ENCODE peak calls at places on chromosomes 4 and X, in nine cellular contexts. M is NCI-H1105; Y is stimulated activated CD4-positive, alpha-beta T cell treated with anti-CD3 and anti-CD28 coated beads, Interleukin-12 subunit alpha, Interleukin-12 subunit beta, amount 100 ng/mL, for 24 hours; A is fibroblast of lung; E is naive thymus-derived CD8-positive, alpha-beta T cell; W is heart right ventricle; F is choroid plexus epithelial cell; N is NCI-H2029 treated with DMSO at 0.1 percent for 48 hours; B is astrocyte of the spinal cord. V is an unnamed sample.

GRCh38 chr4:138190452-138190858 is 51.7 kb downstream of the SLC7A11 start:
- DNase-seq in Y (no peak), N (no peak), A (no peak), F (no peak), E (no peak), M (no peak), B (no peak), W (no peak), V (no peak)

GRCh38 chr4:74930166-74930565 is 2.8 kb upstream of the PARM1 start:
- DNase-seq in N (no peak), M (no peak), E (no peak), B (no peak), W (no peak), F (no peak), A (no peak), Y (no peak), V (no peak)

GRCh38 chr4:146522862-146523205 is 1.1 kb upstream of the SLC10A7 start:
- DNase-seq in B (peak), F (peak), A (peak), E (no peak), N (no peak), W (no peak), M (no peak), Y (no peak), V (no peak)

GRCh38 chr4:147683172-147683571 is 791 bp downstream of the PRMT9 start:
- DNase-seq in F (peak), B (peak), M (no peak), E (no peak), N (no peak), A (peak), W (no peak), Y (no peak), V (no peak)

GRCh38 chr4:71004281-71004851 is 10.9 kb downstream of the DCK start:
- DNase-seq in F (no peak), B (no peak), W (no peak), E (peak), N (no peak), Y (no peak), A (no peak), M (no peak), V (no peak)

GRCh38 chr4:145716661-145717200 is 36.8 kb downstream of the C4orf51 start:
- DNase-seq in Y (no peak), A (no peak), W (no peak), M (no peak), E (no peak), N (no peak), F (no peak), B (no peak), V (no peak)

GRCh38 chrX:2609431-2610238 is 81.5 kb upstream of the CD99 start:
- DNase-seq in B (peak), Y (no peak), W (no peak), M (no peak), N (no peak), E (no peak), F (peak), A (peak), V (no peak)

GRCh38 chr4:102281171-102281842 is 64.0 kb downstream of the SLC39A8 start:
- DNase-seq in W (no peak), Y (no peak), F (no peak), E (no peak), N (no peak), A (no peak), M (no peak), B (no peak), V (no peak)

GRCh38 chr4:6538111-6538510 is 36.9 kb upstream of the MAN2B2 start:
- DNase-seq in F (no peak), A (no peak), Y (no peak), M (no peak), B (no peak), W (no peak), N (no peak), E (no peak), V (no peak)

GRCh38 chrX:13703589-13703988 is 14.7 kb downstream of the RAB9A start:
- DNase-seq in B (no peak), E (no peak), N (no peak), M (no peak), F (no peak), Y (no peak), A (no peak), W (no peak), V (no peak)

GRCh38 chrX:153438522-153438921 is 7.3 kb downstream of the TREX2 start:
- DNase-seq in N (no peak), B (peak), W (no peak), M (no peak), A (no peak), Y (no peak), E (no peak), F (peak), V (no peak)

GRCh38 chr4:88919056-88919455 is 137.9 kb downstream of the FAM13A start:
- DNase-seq in Y (no peak), E (no peak), M (no peak), B (no peak), N (no peak), F (no peak), A (no peak), W (no peak), V (no peak)

GRCh38 chr4:88928852-88929251 is 128.1 kb downstream of the FAM13A start:
- DNase-seq in Y (no peak), F (no peak), W (no peak), A (no peak), B (no peak), M (no peak), N (no peak), E (no peak), V (no peak)